ENCODE peak calls at places on chromosomes 3 and 15, in nine cellular contexts. One of them, this sample, is unnamed.

GRCh38 chr3:150183619-150184425 is 213.1 kb upstream of the PFN2 start:
- DNase-seq in suprapubic skin: peak
- DNase-seq in GM03348: peak
- DNase-seq in AG08396: peak
- DNase-seq in B cell: peak
- DNase-seq in sigmoid colon: peak
- DNase-seq in AML-193: peak
- DNase-seq in sciatic nerve: peak
- DNase-seq in hippocampal formation: peak
- DNase-seq in this sample: peak

GRCh38 chr3:62119139-62119538 is 254.2 kb downstream of the FEZF2 start:
- DNase-seq in sciatic nerve: no peak
- DNase-seq in AML-193: no peak
- DNase-seq in hippocampal formation: no peak
- DNase-seq in B cell: no peak
- DNase-seq in sigmoid colon: no peak
- DNase-seq in AG08396: no peak
- DNase-seq in GM03348: no peak
- DNase-seq in suprapubic skin: peak
- DNase-seq in this sample: no peak

GRCh38 chr3:105119801-105120340 is 246.8 kb upstream of the ALCAM start:
- DNase-seq in AML-193: no peak
- DNase-seq in suprapubic skin: no peak
- DNase-seq in sigmoid colon: no peak
- DNase-seq in AG08396: no peak
- DNase-seq in GM03348: no peak
- DNase-seq in hippocampal formation: no peak
- DNase-seq in B cell: no peak
- DNase-seq in sciatic nerve: no peak
- DNase-seq in this sample: no peak

GRCh38 chr15:32956006-32956405 is 238.2 kb downstream of the GREM1 start:
- DNase-seq in GM03348: peak
- DNase-seq in sigmoid colon: no peak
- DNase-seq in AG08396: peak
- DNase-seq in AML-193: no peak
- DNase-seq in sciatic nerve: no peak
- DNase-seq in suprapubic skin: no peak
- DNase-seq in B cell: peak
- DNase-seq in hippocampal formation: peak
- DNase-seq in this sample: peak

GRCh38 chr3:58784425-58784824 is 117.9 kb upstream of the FAM3D start:
- DNase-seq in sigmoid colon: no peak
- DNase-seq in AML-193: no peak
- DNase-seq in AG08396: no peak
- DNase-seq in B cell: no peak
- DNase-seq in GM03348: no peak
- DNase-seq in hippocampal formation: no peak
- DNase-seq in suprapubic skin: no peak
- DNase-seq in sciatic nerve: no peak
- DNase-seq in this sample: no peak

GRCh38 chr15:85443593-85444328 is 63.4 kb downstream of the AKAP13 start:
- DNase-seq in B cell: peak
- DNase-seq in sciatic nerve: no peak
- DNase-seq in sigmoid colon: no peak
- DNase-seq in AML-193: no peak
- DNase-seq in GM03348: no peak
- DNase-seq in hippocampal formation: no peak
- DNase-seq in AG08396: peak
- DNase-seq in suprapubic skin: no peak
- DNase-seq in this sample: no peak

GRCh38 chr3:12318758-12319621 is 30.1 kb downstream of the PPARG start:
- DNase-seq in AG08396: no peak
- DNase-seq in suprapubic skin: no peak
- DNase-seq in hippocampal formation: no peak
- DNase-seq in sciatic nerve: no peak
- DNase-seq in AML-193: no peak
- DNase-seq in GM03348: no peak
- DNase-seq in B cell: no peak
- DNase-seq in sigmoid colon: no peak
- DNase-seq in this sample: no peak

GRCh38 chr3:127851899-127852298 is 29.6 kb upstream of the MGLL start:
- DNase-seq in AG08396: no peak
- DNase-seq in sciatic nerve: no peak
- DNase-seq in B cell: no peak
- DNase-seq in suprapubic skin: no peak
- DNase-seq in AML-193: no peak
- DNase-seq in sigmoid colon: no peak
- DNase-seq in hippocampal formation: no peak
- DNase-seq in GM03348: no peak
- DNase-seq in this sample: no peak

GRCh38 chr3:55296035-55296434 is 191.1 kb downstream of the WNT5A start:
- DNase-seq in sciatic nerve: no peak
- DNase-seq in B cell: no peak
- DNase-seq in suprapubic skin: no peak
- DNase-seq in AML-193: no peak
- DNase-seq in AG08396: no peak
- DNase-seq in hippocampal formation: no peak
- DNase-seq in sigmoid colon: no peak
- DNase-seq in GM03348: no peak
- DNase-seq in this sample: no peak

GRCh38 chr15:48965972-48966371 is 2.3 kb upstream of the SHC4 start:
- DNase-seq in AG08396: peak
- DNase-seq in GM03348: peak
- DNase-seq in sciatic nerve: no peak
- DNase-seq in suprapubic skin: no peak
- DNase-seq in AML-193: peak
- DNase-seq in hippocampal formation: no peak
- DNase-seq in sigmoid colon: no peak
- DNase-seq in B cell: no peak
- DNase-seq in this sample: no peak

GRCh38 chr3:111831840-111832239 is 27.2 kb upstream of the PHLDB2 start:
- DNase-seq in sciatic nerve: no peak
- DNase-seq in AML-193: no peak
- DNase-seq in hippocampal formation: no peak
- DNase-seq in sigmoid colon: no peak
- DNase-seq in AG08396: no peak
- DNase-seq in B cell: no peak
- DNase-seq in suprapubic skin: no peak
- DNase-seq in GM03348: peak
- DNase-seq in this sample: no peak

GRCh38 chr3:173531602-173532001 is 134.1 kb downstream of the NLGN1 start:
- DNase-seq in AG08396: no peak
- DNase-seq in suprapubic skin: no peak
- DNase-seq in B cell: no peak
- DNase-seq in AML-193: no peak
- DNase-seq in GM03348: no peak
- DNase-seq in sigmoid colon: no peak
- DNase-seq in hippocampal formation: no peak
- DNase-seq in sciatic nerve: no peak
- DNase-seq in this sample: no peak

GRCh38 chr3:130093741-130094391 is 12.2 kb downstream of the ALG1L2 start:
- DNase-seq in GM03348: no peak
- DNase-seq in sigmoid colon: no peak
- DNase-seq in suprapubic skin: no peak
- DNase-seq in hippocampal formation: no peak
- DNase-seq in AML-193: peak
- DNase-seq in B cell: peak
- DNase-seq in sciatic nerve: no peak
- DNase-seq in AG08396: no peak
- DNase-seq in this sample: no peak

GRCh38 chr3:4835616-4836043 is 143.6 kb upstream of the BHLHE40 start:
- DNase-seq in hippocampal formation: no peak
- DNase-seq in sciatic nerve: no peak
- DNase-seq in GM03348: no peak
- DNase-seq in sigmoid colon: no peak
- DNase-seq in suprapubic skin: no peak
- DNase-seq in B cell: no peak
- DNase-seq in AML-193: no peak
- DNase-seq in AG08396: no peak
- DNase-seq in this sample: no peak

This sample was measured in brain pericyte.